ENCODE peak calls at places on chromosomes 12 and 14, in seven cellular contexts. W is NCI-H1092, L is nephron progenitor cell, Q is H4, A is DMS153, X is GM12891, N is GF-D8. K is an unnamed sample.

GRCh38 chr14:27184371-27184901 is 586.6 kb upstream of the NOVA1 start:
- DNase-seq in W (no peak), L (no peak), Q (peak), A (no peak), X (no peak), N (no peak), K (no peak)

GRCh38 chr12:101695698-101696097 is 1.7 kb upstream of the CHPT1 start:
- DNase-seq in W (no peak), L (no peak), Q (no peak), A (no peak), X (no peak), N (no peak), K (no peak)

GRCh38 chr12:3117628-3118027 is 40.4 kb downstream of the TSPAN9 start:
- DNase-seq in W (no peak), L (no peak), Q (peak), A (no peak), X (no peak), N (no peak), K (no peak)

GRCh38 chr12:127428420-127428819 is 838.5 kb upstream of the TMEM132C start:
- DNase-seq in W (no peak), L (no peak), Q (no peak), A (no peak), X (no peak), N (no peak), K (no peak)

GRCh38 chr12:120688527-120689071 is 1.6 kb downstream of the MLEC start:
- DNase-seq in W (no peak), L (no peak), Q (no peak), A (no peak), X (no peak), N (peak), K (peak)

GRCh38 chr14:32940066-32940651 is 1.5 kb downstream of the NPAS3 start:
- DNase-seq in W (peak), L (peak), Q (no peak), A (no peak), X (no peak), N (no peak), K (peak)

GRCh38 chr12:117580718-117581062 is 219.3 kb upstream of the NOS1 start:
- DNase-seq in W (no peak), L (peak), Q (no peak), A (no peak), X (peak), N (no peak), K (no peak)

GRCh38 chr14:24928501-24928900 is 121.4 kb downstream of the STXBP6 start:
- DNase-seq in W (no peak), L (no peak), Q (no peak), A (no peak), X (no peak), N (no peak), K (no peak)

GRCh38 chr12:50639721-50640120 is 124.2 kb upstream of the ATF1 start:
- DNase-seq in W (no peak), L (no peak), Q (no peak), A (peak), X (no peak), N (no peak), K (no peak)

GRCh38 chr12:34605955-34606748 is 583.9 kb downstream of the ALG10 start:
- DNase-seq in W (no peak), L (no peak), Q (no peak), A (no peak), X (no peak), N (no peak), K (no peak)

GRCh38 chr12:93636708-93637107 is 40.5 kb upstream of the CRADD start:
- DNase-seq in W (no peak), L (no peak), Q (no peak), A (no peak), X (no peak), N (no peak), K (no peak)

GRCh38 chr12:4303750-4304149 is 17.3 kb upstream of the TIGAR start:
- DNase-seq in W (no peak), L (no peak), Q (no peak), A (no peak), X (no peak), N (no peak), K (no peak)

GRCh38 chr12:122086641-122087285 is 8.2 kb downstream of the MLXIP start:
- DNase-seq in W (no peak), L (no peak), Q (no peak), A (no peak), X (no peak), N (no peak), K (no peak)

GRCh38 chr14:52033131-52033642 is 35.7 kb downstream of the NID2 start:
- DNase-seq in W (no peak), L (no peak), Q (peak), A (no peak), X (no peak), N (no peak), K (no peak)

GRCh38 chr14:29282169-29282568 is 515.6 kb downstream of the FOXG1 start:
- DNase-seq in W (no peak), L (no peak), Q (no peak), A (no peak), X (no peak), N (no peak), K (no peak)